ENCODE peak calls at places on chromosomes 6 and 20, in six cellular contexts. C is fibroblast of lung, D is neural progenitor cell, T is endodermal cell, P is neuronal stem cell, Y is HCT116. Q is an unnamed sample. For H3K9me3, the result is how much of the 10 kb centered on the place peaks cover.

GRCh38 chr6:31092238-31092637 is 20.1 kb downstream of the C6orf15 start:
- DNase-seq in C (no peak), D (no peak), P (no peak), Y (no peak), T (no peak), Q (no peak)

GRCh38 chr20:38985060-38985459 is 22.9 kb downstream of the DHX35 start:
- DNase-seq in C (no peak), Y (no peak), T (no peak), D (no peak), P (no peak), Q (no peak)

GRCh38 chr20:56778765-56779195 is 149.7 kb downstream of the TFAP2C start:
- DNase-seq in P (no peak), T (peak), C (peak), Y (no peak), D (peak), Q (peak)

GRCh38 chr20:32621914-32622584 is 36.9 kb upstream of the NOL4L start:
- DNase-seq in P (no peak), T (no peak), D (no peak), Y (no peak), C (no peak), Q (no peak)

GRCh38 chr6:33720998-33721397 is 9.5 kb upstream of the UQCC2 start:
- DNase-seq in C (no peak), D (no peak), T (no peak), P (no peak), Y (no peak), Q (no peak)

GRCh38 chr6:44058617-44059358 is 68.5 kb downstream of the MRPL14 start:
- DNase-seq in P (no peak), C (peak), D (no peak), Y (peak), T (no peak), Q (peak)

GRCh38 chr6:111549744-111550143 is 55.9 kb downstream of the TRAF3IP2 start:
- DNase-seq in Y (no peak), P (no peak), C (no peak), D (no peak), T (no peak), Q (no peak)

GRCh38 chr20:58923117-58923712 is 57.8 kb upstream of the NELFCD start:
- DNase-seq in Y (no peak), P (no peak), C (no peak), T (no peak), D (no peak), Q (no peak)

GRCh38 chr6:14544689-14545088 is 427.1 kb downstream of the CD83 start:
- DNase-seq in P (no peak), C (no peak), D (no peak), Y (no peak), T (peak), Q (no peak)

GRCh38 chr6:44224154-44224977 is 971 bp downstream of the SLC29A1 start:
- DNase-seq in D (no peak), T (no peak), P (no peak), C (peak), Y (no peak), Q (peak)

GRCh38 chr20:25324412-25324811 is 66.2 kb downstream of the ABHD12 start:
- DNase-seq in T (peak), P (no peak), D (no peak), C (no peak), Y (no peak), Q (no peak)

GRCh38 chr6:142605922-142606321 is 304.1 kb downstream of the ADGRG6 start:
- DNase-seq in P (no peak), D (no peak), T (no peak), C (peak), Y (no peak), Q (peak)

GRCh38 chr6:33640361-33640760 is 19.2 kb downstream of the ITPR3 start:
- DNase-seq in Y (no peak), C (no peak), D (no peak), T (no peak), P (no peak), Q (no peak)

GRCh38 chr6:14393910-14394309 is 276.3 kb downstream of the CD83 start:
- DNase-seq in C (no peak), T (no peak), Y (no peak), D (no peak), P (no peak), Q (no peak)

GRCh38 chr20:63070771-63071540 is 64.2 kb upstream of the BHLHE23 start:
- DNase-seq in T (no peak), D (no peak), P (no peak), Y (no peak), C (no peak), Q (no peak)

GRCh38 chr6:56729719-56730118 is 87.0 kb upstream of the DST start:
- DNase-seq in T (no peak), C (peak), Y (no peak), P (no peak), D (no peak), Q (peak)

GRCh38 chr6:88869263-88870023 is 94.0 kb downstream of the RNGTT start:
- DNase-seq in D (no peak), P (no peak), T (no peak), C (peak), Y (no peak), Q (peak)

GRCh38 chr6:89679215-89680120 is 40.9 kb upstream of the LYRM2 start:
- DNase-seq in D (no peak), T (no peak), Y (no peak), C (no peak), P (no peak), Q (no peak)

GRCh38 chr20:40156600-40157307 is 532.3 kb downstream of the MAFB start:
- DNase-seq in D (no peak), P (no peak), T (no peak), Y (no peak), C (no peak), Q (no peak)

GRCh38 chr20:54231006-54231405 is 23.1 kb downstream of the PFDN4 start:
- DNase-seq in T (no peak), C (no peak), Y (no peak), D (no peak), P (no peak), Q (peak)

GRCh38 chr6:159788757-159789376 is 535 bp downstream of the TCP1 start:
- DNase-seq in P (no peak), T (peak), C (peak), D (peak), Y (no peak), Q (peak)

GRCh38 chr20:46814366-46815232 is 80.0 kb upstream of the EYA2 start:
- DNase-seq in Y (peak), T (peak), D (peak), P (peak), C (peak), Q (peak)

GRCh38 chr20:59933849-59934585 is 580 bp upstream of the SYCP2 start:
- DNase-seq in T (peak), C (peak), Y (peak), D (peak), P (peak), Q (peak)

GRCh38 chr6:163336961-163337360 is 77.6 kb upstream of the QKI start:
- DNase-seq in T (no peak), C (no peak), Y (no peak), P (no peak), D (no peak), Q (no peak)

GRCh38 chr6:163335056-163335455 is 79.5 kb upstream of the QKI start:
- DNase-seq in D (no peak), Y (no peak), T (no peak), P (no peak), C (no peak), Q (no peak)

GRCh38 chr6:163334264-163334663 is 80.3 kb upstream of the QKI start:
- DNase-seq in P (no peak), Y (no peak), T (no peak), D (no peak), C (no peak), Q (no peak)

GRCh38 chr6:163337958-163338357 is 76.6 kb upstream of the QKI start:
- DNase-seq in D (no peak), T (no peak), C (no peak), P (no peak), Y (no peak), Q (no peak)

DNA sequence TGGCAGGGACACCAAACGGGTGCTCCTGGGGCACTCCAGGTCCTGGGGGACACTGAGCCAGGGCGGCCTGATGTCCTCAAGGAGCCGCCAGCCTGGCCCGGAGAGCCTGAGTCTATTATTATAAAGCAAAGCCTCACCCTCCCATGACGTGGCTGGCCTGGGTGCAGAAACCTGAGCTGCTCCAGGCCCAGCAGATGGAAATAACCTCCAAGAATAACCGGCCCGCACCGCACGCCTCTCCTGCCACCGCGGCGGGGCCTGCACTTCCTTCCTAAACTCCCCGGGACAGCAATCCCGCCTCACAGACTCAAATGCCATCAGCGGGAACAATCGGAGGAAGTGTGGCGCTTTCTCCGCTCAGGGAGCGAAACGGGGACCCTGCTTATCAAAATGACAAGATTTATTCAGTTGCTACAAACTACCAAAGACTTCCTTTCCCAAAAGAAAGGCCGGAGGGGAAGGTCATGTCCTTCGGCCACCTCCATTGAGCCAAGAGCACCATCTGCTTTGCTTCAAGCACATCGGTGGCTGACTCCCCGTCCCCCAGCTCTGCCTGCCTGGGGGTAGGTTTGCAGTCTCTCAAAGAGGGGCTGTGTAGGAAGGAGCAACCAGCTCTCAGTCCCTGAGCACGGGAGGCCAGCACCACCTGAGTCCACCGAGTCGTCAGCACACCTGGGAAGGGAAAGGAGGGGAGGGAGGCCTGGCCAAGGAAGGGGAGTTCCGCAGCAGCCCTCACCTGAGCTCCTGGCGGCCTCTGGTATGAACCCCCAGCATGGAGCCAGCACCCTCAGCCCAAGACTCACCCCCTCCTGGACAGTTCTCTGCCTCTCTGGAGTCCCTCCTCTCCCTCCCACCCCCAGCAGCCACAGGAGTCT is 78.6 kb upstream of the QKI start:
- DNase-seq in Y (no peak), C (no peak), T (no peak), D (no peak), P (no peak), Q (no peak)
- H3K9me3 ChIP-seq in Y (under half), C (under half), T (under half), D (under half), P (under half), Q (under half)

GRCh38 chr6:27890351-27891299 is 21.6 kb downstream of the OR2B2 start:
- DNase-seq in C (peak), P (peak), T (peak), D (peak), Y (peak), Q (peak)

GRCh38 chr6:27891300-27891913 is 20.8 kb downstream of the OR2B2 start:
- DNase-seq in D (no peak), P (peak), T (no peak), Y (no peak), C (no peak), Q (no peak)

GRCh38 chr6:27893059-27893835 is 18.9 kb downstream of the OR2B2 start:
- DNase-seq in D (peak), Y (peak), P (peak), C (peak), T (peak), Q (peak)

GRCh38 chr6:27893836-27894807 is 18.1 kb downstream of the OR2B2 start:
- DNase-seq in C (peak), D (peak), Y (peak), T (peak), P (peak), Q (peak)

DNA sequence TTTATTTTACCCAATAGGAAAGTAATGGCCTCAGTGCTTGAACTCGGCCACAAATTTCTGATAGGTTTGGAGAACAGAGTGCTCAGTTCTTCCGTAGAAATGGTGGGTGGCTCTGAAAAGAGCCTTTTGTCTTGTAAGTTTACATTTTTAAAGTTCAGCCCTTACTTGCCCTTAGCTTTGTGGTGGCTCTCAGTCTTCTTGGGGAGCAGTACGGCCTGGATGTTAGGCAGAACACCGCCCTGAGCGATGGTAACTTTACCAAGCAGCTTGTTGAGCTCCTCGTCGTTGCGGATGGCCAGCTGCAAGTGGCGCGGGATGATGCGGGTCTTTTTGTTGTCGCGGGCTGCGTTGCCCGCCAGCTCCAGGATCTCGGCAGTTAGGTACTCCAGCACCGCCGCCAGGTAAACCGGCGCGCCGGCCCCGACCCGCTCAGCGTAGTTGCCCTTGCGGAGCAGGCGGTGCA is 19.6 kb downstream of the OR2B2 start:
- DNase-seq in C (peak), D (no peak), T (no peak), Y (peak), P (no peak), Q (no peak)
- H3K9ac ChIP-seq in C (peak), D (peak), T (peak), Y (peak), P (peak), Q (peak)

DNA sequence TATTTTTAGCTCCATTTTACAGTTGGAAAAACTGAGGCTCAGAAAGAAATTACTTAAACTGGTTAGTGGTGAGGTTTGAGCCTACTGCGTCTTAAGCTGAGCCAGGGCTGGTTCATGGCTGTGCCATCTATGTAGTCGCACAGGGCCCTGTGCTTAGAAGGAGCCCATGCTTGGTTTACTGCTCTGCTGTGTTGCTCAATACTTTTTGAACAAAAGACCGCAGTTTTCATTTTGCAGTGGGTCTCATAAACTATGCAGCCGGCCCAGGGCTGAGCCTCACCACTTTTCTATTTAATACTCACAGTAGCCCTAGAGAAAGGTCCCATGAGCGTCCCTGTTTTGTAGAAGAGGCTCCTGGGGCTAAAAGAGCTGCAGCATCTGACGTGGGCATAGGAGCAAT is 577 bp downstream of the SIRPB2 start:
- DNase-seq in T (no peak), C (no peak), P (no peak), Y (no peak), D (no peak), Q (no peak)
- H3K4me3 ChIP-seq in T (no peak), C (no peak), P (no peak), Y (no peak), D (no peak), Q (no peak)

GRCh38 chr6:19153270-19153980 is 683.7 kb upstream of the ID4 start:
- DNase-seq in T (no peak), P (no peak), D (no peak), C (peak), Y (no peak), Q (peak)
- H3K9me3 ChIP-seq in T (under half), P (under half), D (under half), C (under half), Y (under half), Q (under half)

GRCh38 chr6:5274231-5274630 is 12.9 kb downstream of the FARS2 start:
- DNase-seq in D (no peak), P (no peak), C (no peak), Y (no peak), T (no peak), Q (no peak)
- H3K9ac ChIP-seq in D (no peak), P (no peak), C (no peak), Y (no peak), T (no peak), Q (no peak)

GRCh38 chr20:23028377-23028776 is 6.7 kb upstream of the SSTR4 start:
- DNase-seq in P (no peak), Y (no peak), T (no peak), D (no peak), C (no peak), Q (no peak)
- H3K4me3 ChIP-seq in P (no peak), Y (no peak), T (no peak), D (no peak), C (no peak), Q (no peak)

GRCh38 chr6:167272618-167273379 is 18.3 kb upstream of the UNC93A start:
- DNase-seq in D (no peak), T (peak), P (no peak), Y (no peak), C (no peak), Q (no peak)
- H3K9me3 ChIP-seq in D (under half), T (under half), P (under half), Y (under half), C (under half), Q (under half)

GRCh38 chr6:156781882-156782631 is 4.9 kb downstream of the ARID1B start:
- DNase-seq in D (no peak), T (no peak), P (no peak), Y (no peak), C (no peak), Q (peak)
- H3K9ac ChIP-seq in D (no peak), T (peak), P (no peak), Y (no peak), C (peak), Q (peak)

Q was measured in adipocyte.